ENCODE peak calls at places on chromosomes 4 and X, in six cellular contexts. R, K, O, Z, H and L are unnamed samples.

GRCh38 chr4:138452823-138453222 is 210.7 kb upstream of the SLC7A11 start:
- DNase-seq in R (no peak), K (no peak), O (no peak), Z (no peak), H (no peak), L (no peak)

GRCh38 chr4:115110191-115111166 is 2.9 kb downstream of the NDST4 start:
- DNase-seq in R (no peak), K (no peak), O (no peak), Z (no peak), H (no peak), L (no peak)

GRCh38 chr4:4859799-4860380 is 425 bp downstream of the MSX1 start:
- DNase-seq in R (peak; percentile 38), K (no peak), O (no peak), Z (no peak), H (no peak), L (no peak)

GRCh38 chrX:110449312-110449711 is 90.7 kb downstream of the RTL9 start:
- DNase-seq in R (no peak), K (no peak), O (no peak), Z (no peak), H (no peak), L (no peak)

GRCh38 chr4:75142850-75143249 is 209.9 kb downstream of the PARM1 start:
- DNase-seq in R (peak; percentile 47), K (no peak), O (no peak), Z (no peak), H (no peak), L (no peak)

GRCh38 chrX:107628662-107629532 is 587 bp downstream of the PRPS1 start:
- DNase-seq in R (peak; percentile 39), K (peak; percentile 12), O (peak; percentile 15), Z (no peak), H (peak; percentile 51), L (peak; percentile 54)

GRCh38 chr4:60590116-60590515 is 610.0 kb upstream of the ADGRL3 start:
- DNase-seq in R (no peak), K (no peak), O (no peak), Z (no peak), H (no peak), L (no peak)

GRCh38 chr4:42995343-42995944 is 102.9 kb downstream of the GRXCR1 start:
- DNase-seq in R (no peak), K (no peak), O (no peak), Z (no peak), H (no peak), L (no peak)

GRCh38 chrX:25083661-25084060 is 67.9 kb upstream of the ARX start:
- DNase-seq in R (no peak), K (no peak), O (no peak), Z (no peak), H (no peak), L (no peak)

GRCh38 chrX:131187234-131187633 is 101.9 kb downstream of the IGSF1 start:
- DNase-seq in R (no peak), K (no peak), O (no peak), Z (no peak), H (no peak), L (no peak)

GRCh38 chrX:103343105-103343504 is 13.1 kb downstream of the TCEAL7 start:
- DNase-seq in R (peak; percentile 52), K (peak; percentile 42), O (no peak), Z (peak; percentile 36), H (peak; percentile 38), L (no peak)

GRCh38 chrX:38999967-39000745 is 198.9 kb downstream of the MID1IP1 start:
- DNase-seq in R (peak; percentile 46), K (no peak), O (no peak), Z (no peak), H (no peak), L (no peak)

GRCh38 chr4:123452585-123452984 is 56.0 kb downstream of the SPRY1 start:
- DNase-seq in R (peak; percentile 87), K (peak; percentile 72), O (peak; percentile 38), Z (peak; percentile 11), H (no peak), L (no peak)

GRCh38 chr4:88352062-88352461 is 26.6 kb upstream of the HERC6 start:
- DNase-seq in R (peak; percentile 82), K (no peak), O (no peak), Z (no peak), H (no peak), L (no peak)

GRCh38 chrX:110846071-110846470 is 50.5 kb upstream of the CHRDL1 start:
- DNase-seq in R (peak; percentile 59), K (no peak), O (no peak), Z (no peak), H (no peak), L (no peak)

GRCh38 chrX:120474085-120474484 is 5.0 kb upstream of the LAMP2 start:
- DNase-seq in R (no peak), K (no peak), O (no peak), Z (no peak), H (no peak), L (no peak)

GRCh38 chrX:151780621-151781020 is 46.1 kb downstream of the CNGA2 start:
- DNase-seq in R (no peak), K (no peak), O (no peak), Z (no peak), H (no peak), L (no peak)

GRCh38 chrX:132751043-132751690 is 207.3 kb downstream of the HS6ST2 start:
- DNase-seq in R (no peak), K (no peak), O (no peak), Z (no peak), H (no peak), L (no peak)

GRCh38 chrX:39809326-39809725 is 288.4 kb downstream of the BCOR start:
- DNase-seq in R (peak; percentile 89), K (no peak), O (no peak), Z (no peak), H (no peak), L (no peak)

GRCh38 chrX:115234220-115234557 is 293 bp upstream of the LRCH2 start:
- DNase-seq in R (no peak), K (no peak), O (no peak), Z (no peak), H (no peak), L (no peak)

GRCh38 chrX:66544181-66544580 is 94.7 kb downstream of the EDA2R start:
- DNase-seq in R (no peak), K (no peak), O (no peak), Z (no peak), H (no peak), L (no peak)

GRCh38 chr4:121822796-121823504 is 733 bp downstream of the CCNA2 start:
- DNase-seq in R (peak; percentile 48), K (no peak), O (no peak), Z (no peak), H (peak; percentile 13), L (peak; percentile 30)

GRCh38 chr4:22895482-22895881 is 202.7 kb downstream of the GBA3 start:
- DNase-seq in R (no peak), K (no peak), O (no peak), Z (no peak), H (no peak), L (no peak)

GRCh38 chrX:152821145-152821765 is 9.3 kb downstream of the CETN2 start:
- DNase-seq in R (peak; percentile 46), K (no peak), O (no peak), Z (peak; percentile 41), H (no peak), L (no peak)

GRCh38 chr4:158172196-158172557 is 648 bp downstream of the GASK1B start:
- DNase-seq in R (no peak), K (no peak), O (no peak), Z (no peak), H (no peak), L (no peak)

GRCh38 chr4:161256716-161257115 is 907.1 kb downstream of the FSTL5 start:
- DNase-seq in R (no peak), K (no peak), O (no peak), Z (peak; percentile 20), H (no peak), L (no peak)

GRCh38 chr4:7323872-7324650 is 110.7 kb downstream of the PSAPL1 start:
- DNase-seq in R (no peak), K (no peak), O (peak; percentile 7), Z (no peak), H (no peak), L (no peak)

GRCh38 chr4:41258783-41259182 is 2.1 kb downstream of the UCHL1 start:
- DNase-seq in R (peak; percentile 85), K (peak; percentile 23), O (no peak), Z (peak; percentile 64), H (no peak), L (no peak)

GRCh38 chrX:71619193-71619592 is 882 bp upstream of the CXCR3 start:
- DNase-seq in R (no peak), K (no peak), O (no peak), Z (no peak), H (no peak), L (no peak)

GRCh38 chrX:8743126-8743732 is 11.3 kb upstream of the ANOS1 start:
- DNase-seq in R (peak; percentile 47), K (peak; percentile 44), O (peak; percentile 56), Z (peak; percentile 30), H (peak; percentile 48), L (peak; percentile 42)

GRCh38 chrX:78800694-78801093 is 53.2 kb downstream of the LPAR4 start:
- DNase-seq in R (no peak), K (no peak), O (no peak), Z (no peak), H (no peak), L (no peak)

GRCh38 chrX:154043003-154043402 is 23.3 kb upstream of the IRAK1 start:
- DNase-seq in R (peak; percentile 81), K (no peak), O (no peak), Z (no peak), H (no peak), L (no peak)

GRCh38 chr4:15958562-15958961 is 4.4 kb downstream of the FGFBP2 start:
- DNase-seq in R (no peak), K (no peak), O (no peak), Z (no peak), H (no peak), L (no peak)

GRCh38 chr4:112378858-112379257 is 81.7 kb downstream of the ALPK1 start:
- DNase-seq in R (peak; percentile 10), K (no peak), O (no peak), Z (no peak), H (no peak), L (no peak)

GRCh38 chr4:114277690-114278089 is 298.2 kb upstream of the ARSJ start:
- DNase-seq in R (peak; percentile 92), K (no peak), O (no peak), Z (no peak), H (no peak), L (no peak)

GRCh38 chrX:41684138-41684537 is 4.6 kb upstream of the GPR34 start:
- DNase-seq in R (peak; percentile 32), K (peak; percentile 47), O (no peak), Z (no peak), H (no peak), L (no peak)

GRCh38 chrX:48945517-48946348 is 11.7 kb downstream of the OTUD5 start:
- DNase-seq in R (peak; percentile 54), K (peak; percentile 51), O (peak; percentile 27), Z (peak; percentile 45), H (peak; percentile 51), L (peak; percentile 35)

GRCh38 chr4:120991885-120992284 is 69.4 kb upstream of the PRDM5 start:
- DNase-seq in R (no peak), K (no peak), O (no peak), Z (no peak), H (no peak), L (no peak)